ENCODE peak calls at places on chromosomes 12 and 14, in five cellular contexts. A is heart right ventricle, H is esophagus muscularis mucosa, E is hepatocyte, T is MM.1S. K is an unnamed sample. For H3K4me1, the result is how much of the 10 kb centered on the place peaks cover.

GRCh38 chr12:56084958-56085543 is 5.1 kb downstream of the ERBB3 start:
- DNase-seq in E (peak), T (no peak), A (no peak), H (no peak), K (no peak)

GRCh38 chr12:106918746-106919145 is 37.0 kb upstream of the TMEM263 start:
- DNase-seq in H (no peak), T (peak), A (no peak), E (peak), K (no peak)

GRCh38 chr12:54033106-54033979 is 493 bp downstream of the HOXC5 start:
- DNase-seq in T (no peak), H (no peak), A (no peak), E (peak), K (no peak)

GRCh38 chr12:47955059-47955458 is 8.3 kb upstream of the TMEM106C start:
- DNase-seq in E (no peak), H (no peak), T (no peak), A (no peak), K (no peak)

GRCh38 chr12:19169222-19169621 is 39.7 kb downstream of the PLEKHA5 start:
- DNase-seq in T (no peak), H (no peak), E (no peak), A (no peak), K (no peak)

GRCh38 chr12:1972856-1973317 is 31.4 kb downstream of the DCP1B start:
- DNase-seq in E (peak), T (no peak), H (no peak), A (peak), K (no peak)

GRCh38 chr12:11397366-11397765 is 2.0 kb upstream of the PRB2 start:
- DNase-seq in E (no peak), H (no peak), A (no peak), T (no peak), K (no peak)

GRCh38 chr14:35406811-35407630 is 2.5 kb upstream of the NFKBIA start:
- DNase-seq in H (no peak), A (peak), E (peak), T (peak), K (no peak)

GRCh38 chr12:39145175-39145999 is 240.0 kb upstream of the CPNE8 start:
- DNase-seq in E (peak), H (no peak), T (no peak), A (peak), K (peak)

GRCh38 chr12:120783197-120783596 is 57.6 kb downstream of the ACADS start:
- DNase-seq in E (no peak), H (no peak), T (no peak), A (no peak), K (no peak)

GRCh38 chr12:83472350-83472749 is 785.6 kb downstream of the TMTC2 start:
- DNase-seq in A (no peak), H (no peak), T (no peak), E (no peak), K (no peak)

DNA sequence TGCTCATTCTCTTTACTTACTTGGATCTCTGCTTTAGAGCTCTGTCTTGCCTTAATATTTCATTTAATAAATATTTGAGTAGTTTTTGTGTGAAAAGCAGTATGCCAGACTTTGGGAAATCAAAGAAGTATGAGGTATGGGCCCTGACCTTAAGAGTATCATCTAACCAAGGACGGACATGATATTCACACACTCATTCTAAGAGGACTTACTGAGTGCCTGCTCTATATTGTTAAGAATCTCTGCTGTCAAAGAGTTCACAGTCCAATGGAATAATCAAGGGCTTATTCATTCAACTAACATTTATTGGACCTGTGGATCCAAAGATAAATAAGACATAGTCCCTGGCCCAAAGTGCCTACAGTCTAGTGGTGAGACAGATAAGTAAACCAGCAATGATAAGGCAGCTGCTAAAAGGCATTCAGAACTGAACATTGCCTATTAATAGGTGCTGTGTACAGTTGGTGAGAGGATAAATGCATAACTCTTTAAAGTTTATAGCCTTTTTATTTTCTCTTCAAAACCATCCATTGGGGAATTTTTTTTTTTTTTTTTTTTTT is 11.0 kb downstream of the WDR20 start:
- DNase-seq in T (no peak), E (peak), H (no peak), A (no peak), K (no peak)
- H3K4me1 ChIP-seq in T (under half), E (under half), H (under half), A (under half), K (under half)

GRCh38 chr14:104171948-104172347 is 33.6 kb downstream of the KIF26A start:
- DNase-seq in H (no peak), A (peak), E (no peak), T (no peak), K (no peak)

GRCh38 chr14:104168603-104169002 is 30.2 kb downstream of the KIF26A start:
- DNase-seq in E (no peak), T (no peak), H (no peak), A (no peak), K (no peak)

GRCh38 chr14:104171029-104171697 is 32.8 kb downstream of the KIF26A start:
- DNase-seq in E (peak), T (no peak), A (no peak), H (no peak), K (peak)

GRCh38 chr14:104169005-104169764 is 30.8 kb downstream of the KIF26A start:
- DNase-seq in T (no peak), E (no peak), H (no peak), A (no peak), K (no peak)

DNA sequence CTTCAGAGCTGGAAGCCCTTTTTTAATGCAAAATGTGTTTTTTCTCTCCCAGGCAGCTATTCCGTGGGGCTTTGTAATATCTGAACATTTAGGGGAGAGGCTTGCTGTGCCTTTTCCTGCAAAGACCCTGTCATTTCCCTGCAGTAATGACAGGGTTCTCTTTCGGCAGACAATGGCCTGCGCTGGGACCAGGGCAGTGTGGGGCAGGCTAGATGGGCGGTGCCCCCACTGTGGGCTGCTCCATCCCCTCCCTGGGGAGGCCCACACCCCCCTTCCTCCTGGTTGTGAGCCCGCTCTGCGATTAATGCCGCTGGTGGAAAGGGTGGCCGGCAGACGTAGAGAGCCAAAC is 31.4 kb downstream of the KIF26A start:
- DNase-seq in A (peak), E (no peak), H (no peak), T (no peak), K (no peak)
- H3K4me3 ChIP-seq in A (no peak), E (no peak), H (no peak), T (no peak), K (no peak)

GRCh38 chr14:51244591-51244990 is 4.5 kb downstream of the TMX1 start:
- DNase-seq in E (no peak), T (no peak), A (no peak), H (no peak), K (no peak)

GRCh38 chr14:51246032-51246431 is 6.0 kb downstream of the TMX1 start:
- DNase-seq in E (no peak), H (no peak), T (no peak), A (no peak), K (no peak)

GRCh38 chr14:51240804-51241380 is 845 bp downstream of the TMX1 start:
- DNase-seq in A (no peak), H (no peak), T (no peak), E (no peak), K (no peak)

GRCh38 chr14:51239813-51240803 is at the start of gene TMX1:
- DNase-seq in E (peak), A (peak), T (peak), H (peak), K (peak)

DNA sequence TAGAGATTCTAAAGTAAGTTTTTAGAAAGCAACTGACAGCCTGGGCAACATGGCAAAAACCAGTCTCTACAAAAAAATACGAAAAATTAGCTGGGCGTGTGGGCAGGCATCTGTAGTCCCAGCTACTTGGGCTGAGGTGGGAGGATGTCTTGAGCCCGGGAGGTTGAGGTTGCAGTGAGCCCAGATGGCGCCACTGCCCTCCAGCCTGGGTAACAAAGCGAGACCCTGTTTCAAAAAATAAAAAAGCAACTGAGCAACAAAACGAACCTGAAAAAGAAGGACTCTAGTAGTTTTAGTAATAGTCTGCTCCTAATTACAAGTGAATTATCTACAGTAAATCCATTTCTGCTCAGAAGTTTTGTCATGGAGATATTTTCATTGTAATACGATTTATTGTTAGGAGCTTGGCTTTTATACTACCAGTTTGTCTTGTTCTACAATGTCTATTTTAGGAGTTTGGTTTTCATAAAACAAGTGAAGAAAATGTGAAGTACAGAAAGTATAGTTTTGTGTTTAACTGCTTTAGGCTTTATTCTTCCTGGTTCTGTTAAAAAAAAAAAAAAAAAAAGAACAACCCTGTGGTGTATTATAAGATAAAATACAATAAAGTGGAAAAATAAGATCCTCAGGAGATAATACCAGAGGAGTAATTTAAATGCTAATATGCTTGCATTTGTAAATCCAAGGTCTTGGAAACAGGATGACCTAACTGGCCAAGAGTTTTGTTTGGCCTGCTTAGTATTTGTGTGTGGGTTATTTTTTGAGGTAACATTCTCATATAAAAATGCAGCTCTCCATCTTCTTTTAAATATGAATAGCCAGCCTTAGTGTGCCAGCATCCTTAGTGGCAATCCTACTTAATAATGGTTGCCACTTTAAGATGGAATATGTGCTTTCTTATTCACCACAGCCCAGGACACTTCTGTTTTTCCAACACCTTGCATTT is 2.8 kb downstream of the TMX1 start:
- DNase-seq in H (no peak), T (no peak), E (no peak), A (no peak), K (no peak)
- H3K4me1 ChIP-seq in H (under half), T (under half), E (under half), A (under half), K (under half)

GRCh38 chr12:6069452-6070093 is 54.9 kb downstream of the VWF start:
- DNase-seq in H (no peak), T (no peak), E (no peak), A (no peak), K (no peak)
- H3K4me3 ChIP-seq in H (no peak), T (no peak), E (no peak), A (no peak), K (no peak)

K was measured in left lung.